ENCODE peak calls at places on chromosomes 3 and 15, in eight cellular contexts. One of them, this sample, is unnamed.

GRCh38 chr15:56243117-56243773 is 434 bp downstream of the RFX7 start:
- DNase-seq in GM23248: peak
- DNase-seq in HepG2: no peak
- DNase-seq in astrocyte: peak
- DNase-seq in hepatocyte: peak
- DNase-seq in neural progenitor cell: peak
- DNase-seq in K562: peak
- DNase-seq in fibroblast of lung: peak
- DNase-seq in this sample: no peak

GRCh38 chr15:42053914-42054313 is 33.1 kb upstream of the PLA2G4E start:
- DNase-seq in fibroblast of lung: no peak
- DNase-seq in hepatocyte: no peak
- DNase-seq in GM23248: no peak
- DNase-seq in astrocyte: no peak
- DNase-seq in K562: no peak
- DNase-seq in HepG2: no peak
- DNase-seq in neural progenitor cell: no peak
- DNase-seq in this sample: no peak

GRCh38 chr3:56855856-56856538 is 54.2 kb upstream of the ARHGEF3 start:
- DNase-seq in GM23248: peak
- DNase-seq in K562: no peak
- DNase-seq in neural progenitor cell: peak
- DNase-seq in hepatocyte: peak
- DNase-seq in fibroblast of lung: no peak
- DNase-seq in astrocyte: no peak
- DNase-seq in HepG2: peak
- DNase-seq in this sample: peak

GRCh38 chr3:66179813-66180212 is 41.0 kb upstream of the SLC25A26 start:
- DNase-seq in neural progenitor cell: no peak
- DNase-seq in astrocyte: peak
- DNase-seq in hepatocyte: no peak
- DNase-seq in HepG2: no peak
- DNase-seq in K562: no peak
- DNase-seq in GM23248: no peak
- DNase-seq in fibroblast of lung: no peak
- DNase-seq in this sample: no peak

GRCh38 chr3:177992993-177993969 is 543.0 kb upstream of the KCNMB2 start:
- DNase-seq in hepatocyte: peak
- DNase-seq in fibroblast of lung: no peak
- DNase-seq in astrocyte: no peak
- DNase-seq in HepG2: peak
- DNase-seq in GM23248: no peak
- DNase-seq in neural progenitor cell: no peak
- DNase-seq in K562: no peak
- DNase-seq in this sample: no peak

GRCh38 chr3:136906725-136907124 is 44.7 kb downstream of the NCK1 start:
- DNase-seq in neural progenitor cell: no peak
- DNase-seq in astrocyte: no peak
- DNase-seq in hepatocyte: no peak
- DNase-seq in K562: no peak
- DNase-seq in HepG2: no peak
- DNase-seq in fibroblast of lung: no peak
- DNase-seq in GM23248: no peak
- DNase-seq in this sample: no peak

GRCh38 chr3:55615694-55616310 is 128.7 kb upstream of the WNT5A start:
- DNase-seq in fibroblast of lung: no peak
- DNase-seq in neural progenitor cell: peak
- DNase-seq in astrocyte: no peak
- DNase-seq in HepG2: no peak
- DNase-seq in GM23248: peak
- DNase-seq in K562: no peak
- DNase-seq in hepatocyte: no peak
- DNase-seq in this sample: no peak

GRCh38 chr3:188943591-188943990 is 228.2 kb upstream of the TPRG1 start:
- DNase-seq in fibroblast of lung: peak
- DNase-seq in neural progenitor cell: no peak
- DNase-seq in astrocyte: no peak
- DNase-seq in HepG2: no peak
- DNase-seq in hepatocyte: no peak
- DNase-seq in K562: no peak
- DNase-seq in GM23248: peak
- DNase-seq in this sample: no peak

GRCh38 chr15:65377105-65377975 is 462 bp downstream of the IGDCC3 start:
- DNase-seq in neural progenitor cell: peak
- DNase-seq in HepG2: no peak
- DNase-seq in astrocyte: peak
- DNase-seq in GM23248: peak
- DNase-seq in hepatocyte: peak
- DNase-seq in K562: no peak
- DNase-seq in fibroblast of lung: peak
- DNase-seq in this sample: no peak
- TF ChIP-seq EZH2 in neural progenitor cell: no peak
- TF ChIP-seq EZH2 in HepG2: no peak
- TF ChIP-seq EZH2 in astrocyte: peak
- TF ChIP-seq EZH2 in GM23248: peak
- TF ChIP-seq EZH2 in hepatocyte: no peak
- TF ChIP-seq EZH2 in K562: no peak
- TF ChIP-seq EZH2 in fibroblast of lung: peak
- TF ChIP-seq EZH2 in this sample: no peak

DNA sequence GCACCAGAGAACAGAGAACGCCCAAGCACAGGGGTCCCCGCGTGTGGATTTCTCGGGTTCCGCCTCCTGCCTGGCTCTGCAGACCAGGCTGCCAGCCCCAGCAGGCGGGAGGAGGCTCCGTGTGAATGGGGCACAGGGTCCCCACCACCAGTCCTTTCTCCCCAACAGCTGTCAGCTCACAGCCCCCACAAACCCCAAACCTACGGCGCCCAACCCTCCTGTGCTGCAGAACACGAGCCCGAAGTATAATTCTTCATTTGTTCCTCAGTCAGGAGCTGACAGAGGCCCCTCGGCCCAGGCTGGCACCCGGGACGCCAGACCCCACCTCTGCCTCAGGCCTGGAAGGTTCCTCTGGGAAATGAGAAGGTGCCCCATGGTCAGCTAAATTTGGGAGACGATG is 78.0 kb downstream of the TBC1D2B start:
- DNase-seq in hepatocyte: no peak
- DNase-seq in fibroblast of lung: no peak
- DNase-seq in HepG2: no peak
- DNase-seq in K562: no peak
- DNase-seq in astrocyte: no peak
- DNase-seq in GM23248: no peak
- DNase-seq in neural progenitor cell: no peak
- DNase-seq in this sample: no peak
- TF ChIP-seq EZH2 in hepatocyte: no peak
- TF ChIP-seq EZH2 in fibroblast of lung: no peak
- TF ChIP-seq EZH2 in HepG2: no peak
- TF ChIP-seq EZH2 in K562: no peak
- TF ChIP-seq EZH2 in astrocyte: no peak
- TF ChIP-seq EZH2 in GM23248: no peak
- TF ChIP-seq EZH2 in neural progenitor cell: no peak
- TF ChIP-seq EZH2 in this sample: no peak

DNA sequence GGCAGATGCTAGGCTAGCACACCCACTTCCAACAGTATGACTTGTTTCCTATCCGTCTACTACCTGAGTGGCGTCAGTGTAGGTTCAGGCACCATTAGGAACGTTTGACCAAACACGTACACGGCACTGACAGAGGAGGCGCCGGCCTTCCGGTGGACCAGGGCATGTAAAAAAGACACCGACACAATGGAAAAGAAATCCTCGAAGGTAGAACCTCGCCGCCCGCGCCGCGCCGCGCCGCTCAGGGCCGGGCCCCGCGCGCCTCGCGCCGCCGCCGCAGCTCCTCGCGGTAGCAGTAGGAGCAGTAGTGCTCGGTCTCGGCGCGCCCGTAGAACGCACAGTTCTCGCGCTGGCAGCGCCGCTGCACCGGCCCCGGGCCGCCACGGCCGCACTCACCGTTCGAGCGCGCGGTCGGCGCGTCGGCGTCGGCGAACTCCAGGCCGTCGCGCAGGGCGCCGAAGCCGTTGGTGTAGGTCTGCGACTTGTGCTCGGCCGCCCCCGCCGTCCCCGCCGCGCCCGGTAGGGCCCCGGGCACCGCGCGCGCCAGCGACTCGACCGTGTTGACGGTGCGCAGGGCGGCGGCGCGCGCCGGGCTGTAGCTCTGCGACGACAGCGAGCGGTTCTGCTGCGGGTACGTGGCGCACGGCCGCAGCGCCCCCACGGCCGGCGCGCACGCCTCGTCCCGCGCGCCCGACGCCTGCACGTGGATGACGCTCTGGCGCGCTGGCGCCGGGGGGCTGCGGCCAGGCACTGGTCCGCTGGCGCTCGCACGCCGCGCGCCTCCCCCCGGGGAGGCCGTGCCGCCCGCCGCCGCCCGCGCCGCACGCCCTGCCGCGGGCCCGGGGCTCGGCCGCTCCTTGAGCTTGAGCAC is 156.7 kb downstream of the KLF13 start:
- DNase-seq in astrocyte: no peak
- DNase-seq in hepatocyte: no peak
- DNase-seq in HepG2: no peak
- DNase-seq in GM23248: peak
- DNase-seq in fibroblast of lung: no peak
- DNase-seq in K562: no peak
- DNase-seq in neural progenitor cell: no peak
- DNase-seq in this sample: no peak
- TF ChIP-seq EZH2 in astrocyte: peak
- TF ChIP-seq EZH2 in hepatocyte: no peak
- TF ChIP-seq EZH2 in HepG2: no peak
- TF ChIP-seq EZH2 in GM23248: no peak
- TF ChIP-seq EZH2 in fibroblast of lung: no peak
- TF ChIP-seq EZH2 in K562: no peak
- TF ChIP-seq EZH2 in neural progenitor cell: no peak
- TF ChIP-seq EZH2 in this sample: no peak

GRCh38 chr15:69467636-69468035 is 15.0 kb downstream of the RPLP1 start:
- DNase-seq in neural progenitor cell: no peak
- DNase-seq in fibroblast of lung: no peak
- DNase-seq in GM23248: no peak
- DNase-seq in astrocyte: no peak
- DNase-seq in hepatocyte: peak
- DNase-seq in K562: no peak
- DNase-seq in HepG2: no peak
- DNase-seq in this sample: peak

GRCh38 chr15:69469467-69470191 is 17.0 kb downstream of the RPLP1 start:
- DNase-seq in astrocyte: peak
- DNase-seq in HepG2: no peak
- DNase-seq in GM23248: peak
- DNase-seq in hepatocyte: peak
- DNase-seq in K562: peak
- DNase-seq in fibroblast of lung: no peak
- DNase-seq in neural progenitor cell: no peak
- DNase-seq in this sample: no peak

GRCh38 chr15:69465253-69465652 is 12.6 kb downstream of the RPLP1 start:
- DNase-seq in fibroblast of lung: no peak
- DNase-seq in GM23248: no peak
- DNase-seq in neural progenitor cell: no peak
- DNase-seq in K562: no peak
- DNase-seq in astrocyte: no peak
- DNase-seq in hepatocyte: no peak
- DNase-seq in HepG2: no peak
- DNase-seq in this sample: no peak

GRCh38 chr15:69466733-69467132 is 14.1 kb downstream of the RPLP1 start:
- DNase-seq in astrocyte: no peak
- DNase-seq in GM23248: no peak
- DNase-seq in HepG2: no peak
- DNase-seq in K562: no peak
- DNase-seq in fibroblast of lung: no peak
- DNase-seq in neural progenitor cell: no peak
- DNase-seq in hepatocyte: no peak
- DNase-seq in this sample: no peak

DNA sequence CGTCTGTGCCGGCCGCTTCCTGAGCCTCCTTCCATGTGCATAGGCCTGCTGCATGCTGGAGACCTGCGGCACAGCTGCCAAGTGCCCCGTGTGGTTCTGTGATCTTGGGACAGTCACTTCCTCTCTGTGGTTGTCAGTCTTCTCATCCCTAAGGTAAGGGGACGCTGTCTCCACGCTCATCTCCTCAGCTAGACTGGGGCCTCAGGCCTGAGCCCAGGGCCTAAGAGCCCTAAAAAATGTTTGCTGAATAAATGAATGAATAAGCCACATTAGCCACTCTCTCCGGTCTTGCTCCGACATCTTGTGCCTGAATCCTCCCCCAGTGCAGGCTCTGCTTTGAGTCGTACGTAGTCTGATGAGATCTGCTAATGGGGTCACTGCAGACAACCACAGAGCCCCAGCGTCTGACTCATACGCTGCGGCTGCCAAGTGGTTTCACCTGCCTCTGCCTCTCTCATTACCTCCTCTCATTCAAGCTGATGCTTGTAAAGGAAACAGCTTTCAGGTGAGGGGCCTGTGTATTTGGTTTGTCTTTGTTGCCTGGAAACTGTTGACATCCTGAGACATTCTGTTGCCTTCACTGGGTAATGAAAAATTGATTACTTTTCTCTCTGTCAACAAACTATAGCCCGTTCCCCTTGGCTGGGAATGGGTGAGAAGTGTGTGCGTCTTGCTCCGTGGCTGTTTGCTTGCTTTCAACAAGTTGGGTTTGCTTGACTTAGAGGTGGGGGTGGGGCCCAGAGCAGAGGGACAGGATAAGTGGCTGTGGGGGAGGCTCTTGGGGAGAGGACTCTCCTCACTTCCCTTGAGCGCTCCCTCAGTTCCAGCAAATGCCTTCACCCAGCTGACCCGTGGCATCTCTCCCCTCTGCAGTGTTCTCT is 15.9 kb downstream of the RPLP1 start:
- DNase-seq in GM23248: no peak
- DNase-seq in astrocyte: peak
- DNase-seq in neural progenitor cell: no peak
- DNase-seq in hepatocyte: peak
- DNase-seq in K562: peak
- DNase-seq in fibroblast of lung: no peak
- DNase-seq in HepG2: no peak
- DNase-seq in this sample: peak
- TF ChIP-seq EZH2 in GM23248: no peak
- TF ChIP-seq EZH2 in astrocyte: no peak
- TF ChIP-seq EZH2 in neural progenitor cell: no peak
- TF ChIP-seq EZH2 in hepatocyte: no peak
- TF ChIP-seq EZH2 in K562: no peak
- TF ChIP-seq EZH2 in fibroblast of lung: no peak
- TF ChIP-seq EZH2 in HepG2: no peak
- TF ChIP-seq EZH2 in this sample: no peak

DNA sequence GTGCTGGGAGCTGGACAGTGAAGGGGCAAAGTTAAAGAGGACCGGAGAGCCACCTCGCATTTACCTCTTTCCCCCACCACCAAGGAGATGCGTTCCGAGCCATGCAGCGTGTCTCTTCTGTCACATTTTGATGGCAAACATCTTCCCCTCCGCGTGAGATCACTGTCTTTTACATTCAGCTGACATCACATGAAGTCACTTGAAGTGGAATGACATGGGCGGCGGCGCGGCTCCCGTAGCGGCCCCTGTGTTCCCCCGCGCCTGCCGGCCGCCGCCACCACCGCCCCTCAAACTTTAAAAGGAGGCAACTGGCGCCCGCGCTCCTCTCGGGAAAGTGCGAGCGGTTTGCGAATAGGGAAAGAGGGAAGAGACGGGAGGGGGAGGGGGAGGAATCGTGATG is at the start of gene FEZF2:
- DNase-seq in hepatocyte: no peak
- DNase-seq in GM23248: no peak
- DNase-seq in astrocyte: no peak
- DNase-seq in fibroblast of lung: no peak
- DNase-seq in K562: no peak
- DNase-seq in HepG2: no peak
- DNase-seq in neural progenitor cell: peak
- DNase-seq in this sample: no peak
- TF ChIP-seq EZH2 in hepatocyte: peak
- TF ChIP-seq EZH2 in GM23248: no peak
- TF ChIP-seq EZH2 in astrocyte: no peak
- TF ChIP-seq EZH2 in fibroblast of lung: no peak
- TF ChIP-seq EZH2 in K562: no peak
- TF ChIP-seq EZH2 in HepG2: no peak
- TF ChIP-seq EZH2 in neural progenitor cell: peak
- TF ChIP-seq EZH2 in this sample: no peak

This sample was measured in PC-3.